ENCODE peak calls at places on chromosomes 2 and 18, in nine cellular contexts. R is Caki2, J is left cardiac atrium, N is nucleus accumbens, Y is GDM1, Q is uterus, S is iPS-NIHi11, W is HT1080, H is HEK293T. V is an unnamed sample.

GRCh38 chr2:38533757-38534545 is 68.8 kb downstream of the HNRNPLL start:
- DNase-seq in S (no peak), H (no peak), J (no peak), N (no peak), Y (no peak), W (peak; percentile 40), R (no peak), Q (no peak), V (peak; percentile 33)

GRCh38 chr2:237452846-237453245 is 34.2 kb upstream of the MLPH start:
- DNase-seq in S (no peak), R (no peak), Q (no peak), Y (no peak), N (no peak), H (no peak), J (no peak), W (no peak), V (no peak)

GRCh38 chr2:23273786-23274185 is 111.2 kb upstream of the KLHL29 start:
- DNase-seq in N (no peak), Y (no peak), R (peak; percentile 44), Q (no peak), W (peak; percentile 82), S (no peak), H (no peak), J (no peak), V (peak; percentile 55)

GRCh38 chr2:178943745-178944144 is 106.2 kb downstream of the CCDC141 start:
- DNase-seq in R (no peak), W (no peak), J (no peak), Y (no peak), H (no peak), S (no peak), N (no peak), Q (no peak), V (no peak)

GRCh38 chr2:148604927-148605326 is 39.6 kb upstream of the EPC2 start:
- DNase-seq in Y (no peak), R (no peak), H (no peak), W (no peak), N (no peak), S (no peak), J (no peak), Q (no peak), V (no peak)

GRCh38 chr2:65018141-65018582 is 29.0 kb downstream of the SLC1A4 start:
- DNase-seq in W (no peak), Q (no peak), S (no peak), J (peak; percentile 41), R (no peak), H (no peak), N (no peak), Y (peak; percentile 72), V (no peak)

GRCh38 chr18:46917108-46917807 is at the start of the genes KATNAL2 and PIAS2:
- DNase-seq in N (no peak), Q (peak; percentile 78), H (peak; percentile 77), J (peak; percentile 86), S (peak; percentile 93), W (peak; percentile 73), R (peak; percentile 64), Y (peak; percentile 79), V (peak; percentile 81)

GRCh38 chr2:3062476-3063260 is 314.9 kb downstream of the EIPR1 start:
- DNase-seq in S (no peak), R (no peak), W (no peak), Q (no peak), H (no peak), J (no peak), Y (no peak), N (no peak), V (no peak)

GRCh38 chr18:63040788-63041410 is 278.7 kb downstream of the BCL2 start:
- DNase-seq in N (no peak), H (no peak), R (no peak), J (no peak), S (no peak), Q (no peak), Y (no peak), W (no peak), V (no peak)

GRCh38 chr2:238097988-238098853 is 1.9 kb upstream of the ESPNL start:
- DNase-seq in Y (no peak), Q (no peak), S (peak; percentile 91), H (peak; percentile 87), W (peak; percentile 68), N (no peak), J (peak; percentile 82), R (peak; percentile 91), V (peak; percentile 76)